ENCODE peak calls at places on chromosome 1, in five cellular contexts. N is COR-L47, T is lung microvascular endothelial cell, U is A549, S is bronchial epithelial cell. F is an unnamed sample.

GRCh38 chr1:14777516-14778506 is 179.3 kb downstream of the KAZN start:
- DNase-seq in N (no peak), T (no peak), S (no peak), U (no peak), F (no peak)

GRCh38 chr1:113684153-113684541 is 75.1 kb downstream of the PHTF1 start:
- DNase-seq in S (no peak), T (peak), U (no peak), N (no peak), F (no peak)

GRCh38 chr1:235650341-235651169 is 971 bp upstream of the GNG4 start:
- DNase-seq in T (no peak), U (peak), S (no peak), N (no peak), F (no peak)

GRCh38 chr1:10380594-10381275 is 18.1 kb upstream of the PGD start:
- DNase-seq in N (no peak), T (peak), U (peak), S (peak), F (no peak)

GRCh38 chr1:154400381-154400801 is 4.8 kb upstream of the IL6R start:
- DNase-seq in N (no peak), T (peak), U (no peak), S (no peak), F (no peak)

GRCh38 chr1:164557270-164557669 is 1.7 kb upstream of the PBX1 start:
- DNase-seq in T (no peak), N (no peak), U (no peak), S (peak), F (no peak)

GRCh38 chr1:83996621-83997020 is 2.3 kb downstream of the TTLL7 start:
- DNase-seq in U (no peak), T (peak), N (no peak), S (peak), F (no peak)

GRCh38 chr1:110207831-110208230 is 2.3 kb upstream of the KCNC4 start:
- DNase-seq in T (peak), N (peak), S (peak), U (peak), F (peak)

GRCh38 chr1:224447251-224447650 is 12.7 kb upstream of the WDR26 start:
- DNase-seq in S (peak), U (no peak), T (peak), N (no peak), F (no peak)

GRCh38 chr1:160834945-160835565 is 27.6 kb downstream of the CD244 start:
- DNase-seq in N (no peak), T (peak), S (peak), U (peak), F (peak)

GRCh38 chr1:55214903-55215193 is 316 bp downstream of the USP24 start:
- DNase-seq in S (no peak), N (no peak), T (peak), U (peak), F (no peak)

GRCh38 chr1:20051218-20051829 is 18.7 kb upstream of the PLA2G5 start:
- DNase-seq in T (no peak), N (no peak), S (no peak), U (no peak), F (no peak)

GRCh38 chr1:243712890-243713425 is 137.1 kb downstream of the AKT3 start:
- DNase-seq in T (no peak), U (peak), S (no peak), N (peak), F (no peak)

GRCh38 chr1:35499652-35500176 is 57.5 kb downstream of the KIAA0319L start:
- DNase-seq in N (no peak), S (no peak), T (no peak), U (no peak), F (no peak)

GRCh38 chr1:93255222-93256079 is 74.9 kb downstream of the CCDC18 start:
- DNase-seq in N (no peak), U (no peak), T (peak), S (peak), F (no peak)

GRCh38 chr1:100834779-100835645 is 59.6 kb downstream of the EXTL2 start:
- DNase-seq in S (no peak), T (peak), N (no peak), U (peak), F (peak)

GRCh38 chr1:85214654-85215053 is 13.8 kb upstream of the SYDE2 start:
- DNase-seq in N (no peak), T (no peak), U (peak), S (peak), F (no peak)

GRCh38 chr1:180785306-180785705 is 127.4 kb upstream of the KIAA1614 start:
- DNase-seq in T (no peak), U (no peak), N (no peak), S (no peak), F (no peak)

GRCh38 chr1:246554201-246554600 is 11.9 kb downstream of the TFB2M start:
- DNase-seq in T (no peak), N (no peak), U (no peak), S (no peak), F (no peak)

GRCh38 chr1:91844862-91845528 is 41.0 kb downstream of the TGFBR3 start:
- DNase-seq in N (no peak), T (peak), U (peak), S (peak), F (no peak)

F was measured in GM10248.